ENCODE peak calls at places on chromosome 16, in four cellular contexts. I, J, L and C are unnamed samples.

GRCh38 chr16:535446-536405 is 8.2 kb downstream of the CAPN15 start:
- DNase-seq in I (no peak), J (no peak), L (peak), C (no peak)

GRCh38 chr16:81745704-81746558 is 33.2 kb upstream of the PLCG2 start:
- DNase-seq in I (no peak), J (peak), L (peak), C (peak)

GRCh38 chr16:54945063-54945462 is 14.4 kb downstream of the IRX5 start:
- DNase-seq in I (no peak), J (no peak), L (no peak), C (no peak)

GRCh38 chr16:68744744-68745280 is 7.7 kb downstream of the CDH1 start:
- DNase-seq in I (no peak), J (peak), L (no peak), C (peak)

GRCh38 chr16:15572329-15573001 is 70.5 kb downstream of the MARF1 start:
- DNase-seq in I (no peak), J (peak), L (no peak), C (no peak)

GRCh38 chr16:71933913-71934696 is 38.8 kb downstream of the IST1 start:
- DNase-seq in I (no peak), J (no peak), L (peak), C (no peak)

GRCh38 chr16:71762186-71762585 is 37.7 kb upstream of the PHLPP2 start:
- DNase-seq in I (no peak), J (no peak), L (no peak), C (no peak)

GRCh38 chr16:58366247-58367031 is 25.8 kb upstream of the GINS3 start:
- DNase-seq in I (no peak), J (peak), L (no peak), C (no peak)

GRCh38 chr16:62883526-62883925 is 847.3 kb upstream of the CDH8 start:
- DNase-seq in I (no peak), J (no peak), L (no peak), C (no peak)

GRCh38 chr16:69166221-69166833 is 20.6 kb upstream of the SNTB2 start:
- DNase-seq in I (no peak), J (no peak), L (peak), C (no peak)

GRCh38 chr16:20938426-20938825 is 37.9 kb downstream of the LYRM1 start:
- DNase-seq in I (no peak), J (no peak), L (no peak), C (no peak)

GRCh38 chr16:25108054-25108453 is 3.5 kb upstream of the LCMT1 start:
- DNase-seq in I (no peak), J (peak), L (no peak), C (peak)

GRCh38 chr16:68444058-68444657 is 4.2 kb downstream of the SMPD3 start:
- DNase-seq in I (no peak), J (peak), L (peak), C (peak)

GRCh38 chr16:60681014-60681413 is 1355.2 kb downstream of the CDH8 start:
- DNase-seq in I (no peak), J (no peak), L (no peak), C (peak)

GRCh38 chr16:497258-497657 is 30.3 kb upstream of the CAPN15 start:
- DNase-seq in I (no peak), J (no peak), L (no peak), C (no peak)

GRCh38 chr16:54288592-54289241 is 2.1 kb upstream of the IRX3 start:
- DNase-seq in I (no peak), J (no peak), L (no peak), C (peak)

GRCh38 chr16:4426021-4426684 is 485 bp downstream of the DNAJA3 start:
- DNase-seq in I (no peak), J (peak), L (no peak), C (peak)

GRCh38 chr16:20323591-20324117 is 3.7 kb downstream of the GP2 start:
- DNase-seq in I (no peak), J (no peak), L (no peak), C (peak)

DNA sequence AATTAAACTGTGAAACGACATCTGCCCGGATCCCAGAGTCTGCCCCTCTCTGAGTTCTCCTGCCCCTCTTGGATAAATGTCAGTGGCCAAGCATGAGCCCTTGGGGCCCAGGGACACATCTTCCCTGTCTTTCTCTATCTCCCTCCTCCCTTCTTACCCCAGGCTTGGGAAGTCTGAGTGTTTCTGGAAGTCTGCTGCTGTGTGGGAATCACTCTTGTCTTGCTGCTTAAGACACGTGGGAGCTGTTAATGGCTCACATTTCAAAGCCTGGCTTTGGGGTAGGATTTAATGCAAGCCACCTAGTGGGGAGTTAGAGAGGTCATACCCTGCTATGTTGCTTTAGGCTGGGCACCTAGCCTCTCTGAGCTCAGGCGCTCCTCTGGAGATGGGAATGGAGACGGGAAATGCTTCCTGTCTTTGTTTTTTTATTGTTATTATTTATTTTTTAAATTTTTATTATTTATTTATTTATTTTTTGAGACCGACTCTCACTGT is 218.5 kb upstream of the CIBAR2 start:
- DNase-seq in I (no peak), J (peak), L (peak), C (peak)
- H3K4me3 ChIP-seq in I (no peak), J (no peak), L (no peak), C (peak)

GRCh38 chr16:49597796-49598195 is 224.2 kb downstream of the C16orf78 start:
- DNase-seq in I (no peak), J (no peak), L (no peak), C (no peak)
- TF ChIP-seq CREB1 in I (no peak), J (no peak), L (no peak), C (no peak)

GRCh38 chr16:73046484-73047214 is 1.3 kb downstream of the ZFHX3 start:
- DNase-seq in I (no peak), J (no peak), L (no peak), C (no peak)

GRCh38 chr16:73049051-73049910 is 1.4 kb upstream of the ZFHX3 start:
- DNase-seq in I (no peak), J (no peak), L (no peak), C (no peak)

GRCh38 chr16:73048292-73049050 is 543 bp upstream of the ZFHX3 start:
- DNase-seq in I (no peak), J (peak), L (no peak), C (peak)

GRCh38 chr16:73047221-73047535 is 750 bp downstream of the ZFHX3 start:
- DNase-seq in I (no peak), J (no peak), L (no peak), C (no peak)

DNA sequence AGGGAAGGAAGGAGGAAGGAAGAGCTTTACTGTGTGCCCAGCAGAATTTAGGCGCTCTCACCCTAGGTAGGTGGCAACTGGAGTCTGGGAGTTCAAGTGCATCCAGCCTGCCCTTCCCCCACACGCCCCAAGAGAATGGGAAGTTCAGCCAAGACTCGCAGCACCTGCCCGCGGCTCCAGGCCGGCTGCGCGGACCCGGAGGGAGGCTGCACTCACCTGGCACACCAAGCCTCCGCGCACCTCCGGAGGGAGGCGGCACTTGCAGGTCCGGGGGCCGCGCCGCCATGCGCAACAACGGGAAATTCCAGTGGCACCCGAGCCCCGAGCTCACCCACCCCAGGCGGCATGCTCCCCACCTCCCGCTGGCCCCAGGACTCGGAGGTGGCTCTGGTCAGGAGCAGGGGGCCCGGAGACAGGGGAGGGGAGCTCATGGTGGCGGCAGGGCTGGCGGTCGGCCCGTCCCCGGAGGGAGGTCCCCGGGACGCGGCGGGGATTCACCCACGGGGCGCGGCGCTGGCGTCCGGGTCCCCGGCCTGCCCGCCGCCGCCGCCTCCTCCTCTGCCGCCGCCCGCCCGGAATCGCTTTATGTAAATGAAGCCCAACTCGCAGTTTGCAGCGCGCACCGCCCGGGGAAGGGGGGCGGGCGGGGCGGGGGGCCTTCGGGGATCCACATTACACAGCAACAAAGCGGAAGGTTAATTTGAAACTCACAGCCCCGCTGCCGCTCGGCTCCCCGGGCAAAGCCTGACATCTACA is at the start of gene ZFHX3:
- DNase-seq in I (no peak), J (peak), L (no peak), C (peak)
- TF ChIP-seq REST in I (no peak), J (no peak), L (no peak), C (no peak)

GRCh38 chr16:88454315-88455057 is 1.4 kb downstream of the ZFPM1 start:
- DNase-seq in I (no peak), J (no peak), L (no peak), C (peak)

GRCh38 chr16:88452485-88453216 is 429 bp upstream of the ZFPM1 start:
- DNase-seq in I (peak), J (peak), L (peak), C (peak)

GRCh38 chr16:88451586-88452484 is 1.2 kb upstream of the ZFPM1 start:
- DNase-seq in I (no peak), J (peak), L (peak), C (no peak)

GRCh38 chr16:88453621-88454314 is 688 bp downstream of the ZFPM1 start:
- DNase-seq in I (no peak), J (no peak), L (peak), C (peak)

GRCh38 chr16:88453217-88453531 is at the start of gene ZFPM1:
- DNase-seq in I (no peak), J (no peak), L (no peak), C (no peak)
- H3K4me3 ChIP-seq in I (peak), J (peak), L (peak), C (peak)

GRCh38 chr16:85819711-85820110 is 20.2 kb downstream of the COX4I1 start:
- DNase-seq in I (no peak), J (no peak), L (no peak), C (no peak)

GRCh38 chr16:85822145-85822544 is 22.6 kb downstream of the COX4I1 start:
- DNase-seq in I (no peak), J (no peak), L (no peak), C (no peak)

GRCh38 chr16:85821441-85821901 is 22.0 kb downstream of the COX4I1 start:
- DNase-seq in I (peak), J (peak), L (peak), C (peak)

GRCh38 chr16:85820604-85821372 is 21.3 kb downstream of the COX4I1 start:
- DNase-seq in I (no peak), J (no peak), L (no peak), C (no peak)

DNA sequence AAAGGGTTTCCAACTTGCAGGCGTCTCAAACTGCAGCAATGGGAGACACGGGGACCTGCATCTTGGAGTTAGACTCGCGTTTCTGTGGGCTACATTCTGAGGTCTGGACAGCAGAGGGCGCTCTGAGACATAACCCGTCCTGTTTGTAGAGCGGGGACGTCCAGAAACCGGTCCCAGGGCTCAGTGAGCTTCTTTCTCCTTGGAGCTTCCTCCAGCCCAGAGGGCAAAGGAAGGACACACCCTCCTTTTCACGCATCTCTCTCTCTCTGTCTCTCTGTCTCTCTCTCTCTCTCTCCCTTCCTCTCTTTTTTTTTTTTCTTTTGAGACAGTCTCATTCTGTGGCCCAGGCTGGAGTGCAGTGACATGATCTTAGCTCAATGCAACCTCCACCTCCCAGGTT is 19.8 kb downstream of the COX4I1 start:
- DNase-seq in I (peak), J (peak), L (peak), C (peak)
- TF ChIP-seq CREB1 in I (no peak), J (no peak), L (no peak), C (no peak)

GRCh38 chr16:2280981-2281542 is 13.1 kb upstream of the RNPS1 start:
- DNase-seq in I (no peak), J (no peak), L (no peak), C (peak)
- TF ChIP-seq REST in I (peak), J (peak), L (no peak), C (peak)

GRCh38 chr16:28293589-28293935 is 1.2 kb downstream of the SBK1 start:
- DNase-seq in I (no peak), J (no peak), L (no peak), C (peak)

GRCh38 chr16:28292731-28293588 is 635 bp downstream of the SBK1 start:
- DNase-seq in I (no peak), J (no peak), L (no peak), C (peak)

GRCh38 chr16:28295213-28295612 is 2.9 kb downstream of the SBK1 start:
- DNase-seq in I (no peak), J (no peak), L (no peak), C (no peak)

GRCh38 chr16:28291651-28292626 is at the start of gene SBK1:
- DNase-seq in I (peak), J (peak), L (peak), C (peak)

DNA sequence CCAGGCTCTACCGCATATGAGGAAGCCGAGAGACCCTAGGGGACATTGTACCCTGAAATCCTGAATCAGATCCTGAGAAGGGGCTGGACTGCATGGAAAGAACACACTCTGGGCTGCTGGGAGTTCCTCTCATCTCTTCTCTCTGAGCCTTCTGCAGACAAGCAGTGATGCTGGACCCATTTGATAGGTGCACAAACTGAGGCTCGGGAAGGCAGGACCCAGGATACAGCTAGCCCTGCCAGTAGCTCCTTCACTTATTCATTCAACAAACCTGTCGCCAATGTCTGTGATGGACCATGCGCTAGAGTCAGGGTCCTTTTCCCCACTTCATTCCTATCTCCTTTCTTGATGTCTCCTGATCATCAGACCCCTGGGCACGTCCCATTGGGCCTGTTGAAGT is 1.9 kb downstream of the SBK1 start:
- DNase-seq in I (no peak), J (no peak), L (no peak), C (no peak)
- H3K4me3 ChIP-seq in I (no peak), J (no peak), L (no peak), C (peak)

DNA sequence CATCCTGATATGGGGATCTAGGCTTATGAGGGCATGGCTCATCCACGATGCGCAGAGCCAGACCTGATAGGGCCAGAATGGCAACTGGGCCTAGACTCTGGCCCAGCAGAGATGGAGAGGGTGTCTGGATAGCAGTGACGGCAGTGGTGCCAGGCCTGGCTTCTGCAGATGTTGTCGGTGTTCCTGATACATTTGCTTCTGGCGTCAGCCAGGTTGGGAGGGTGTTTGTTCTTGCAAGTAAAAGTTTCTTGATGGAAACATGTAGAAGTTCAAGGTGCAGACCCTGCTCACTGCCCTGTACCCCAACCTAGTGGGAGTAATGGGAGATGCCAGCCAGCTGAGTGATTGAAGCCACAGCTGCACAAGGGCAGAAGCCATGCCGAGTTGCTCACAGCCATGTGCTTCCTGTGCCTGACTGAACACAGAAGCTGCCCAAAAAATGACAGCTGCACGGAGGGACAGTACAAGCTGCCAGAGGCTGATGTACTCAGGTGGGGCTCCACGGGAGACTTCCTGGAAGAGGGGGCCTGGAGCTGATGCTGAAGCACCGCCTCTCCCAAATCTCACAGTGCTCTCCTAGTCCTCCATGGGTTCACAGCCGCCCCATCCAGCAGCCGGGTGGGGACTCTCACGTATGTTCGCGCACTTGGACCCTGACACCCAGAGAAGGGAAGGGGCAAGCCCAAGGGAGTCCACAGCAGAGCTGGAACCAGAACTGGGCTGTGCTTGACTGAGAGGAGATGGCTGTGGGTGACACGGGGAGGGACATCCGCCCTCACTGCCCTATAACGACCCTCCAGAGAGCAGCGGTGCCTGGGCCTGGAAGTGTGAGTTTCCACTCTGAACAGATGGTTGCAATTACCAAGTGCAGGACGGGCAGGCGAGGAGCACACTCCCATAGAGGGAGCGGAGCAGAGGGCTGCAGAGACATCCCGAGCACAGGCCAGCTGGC is 78.7 kb downstream of the N4BP1 start:
- DNase-seq in I (no peak), J (no peak), L (no peak), C (no peak)
- TF ChIP-seq CREB1 in I (no peak), J (no peak), L (no peak), C (no peak)

GRCh38 chr16:65318138-65318537 is 196.3 kb upstream of the CDH11 start:
- DNase-seq in I (no peak), J (no peak), L (no peak), C (peak)
- TF ChIP-seq REST in I (no peak), J (no peak), L (no peak), C (no peak)

GRCh38 chr16:66503030-66503429 is 46.9 kb downstream of the TK2 start:
- DNase-seq in I (no peak), J (no peak), L (no peak), C (no peak)
- H3K4me3 ChIP-seq in I (no peak), J (no peak), L (no peak), C (no peak)